ENCODE peak calls at places on chromosomes 16 and 17, in six cellular contexts. One of them, this sample, is unnamed.

GRCh38 chr17:16484445-16485169 is 7.4 kb downstream of the LRRC75A start:
- DNase-seq in keratinocyte: no peak
- DNase-seq in heart right ventricle: no peak
- DNase-seq in thoracic aorta: no peak
- DNase-seq in A549: no peak
- DNase-seq in aorta: peak; percentile 43
- DNase-seq in this sample: no peak

GRCh38 chr16:71350821-71351557 is 7.5 kb upstream of the CALB2 start:
- DNase-seq in keratinocyte: no peak
- DNase-seq in heart right ventricle: no peak
- DNase-seq in thoracic aorta: no peak
- DNase-seq in aorta: no peak
- DNase-seq in A549: no peak
- DNase-seq in this sample: no peak

GRCh38 chr17:48577330-48577945 is 712 bp downstream of the HOXB4 start:
- DNase-seq in aorta: no peak
- DNase-seq in keratinocyte: no peak
- DNase-seq in A549: no peak
- DNase-seq in thoracic aorta: no peak
- DNase-seq in heart right ventricle: no peak
- DNase-seq in this sample: no peak

GRCh38 chr16:17439580-17439979 is 31.2 kb downstream of the XYLT1 start:
- DNase-seq in heart right ventricle: no peak
- DNase-seq in keratinocyte: no peak
- DNase-seq in aorta: no peak
- DNase-seq in thoracic aorta: no peak
- DNase-seq in A549: no peak
- DNase-seq in this sample: no peak

GRCh38 chr17:83178533-83179201 is 99.3 kb downstream of the METRNL start:
- DNase-seq in thoracic aorta: no peak
- DNase-seq in keratinocyte: no peak
- DNase-seq in heart right ventricle: no peak
- DNase-seq in aorta: no peak
- DNase-seq in A549: no peak
- DNase-seq in this sample: no peak

GRCh38 chr17:3885271-3885670 is 7.6 kb downstream of the CAMKK1 start:
- DNase-seq in heart right ventricle: no peak
- DNase-seq in aorta: no peak
- DNase-seq in A549: no peak
- DNase-seq in keratinocyte: no peak
- DNase-seq in thoracic aorta: no peak
- DNase-seq in this sample: no peak

GRCh38 chr17:62696726-62697490 is 69.4 kb downstream of the MRC2 start:
- DNase-seq in aorta: peak; percentile 74
- DNase-seq in keratinocyte: no peak
- DNase-seq in A549: no peak
- DNase-seq in heart right ventricle: no peak
- DNase-seq in thoracic aorta: no peak
- DNase-seq in this sample: no peak

GRCh38 chr16:67252806-67253497 is 4.2 kb downstream of the SLC9A5 start:
- DNase-seq in A549: no peak
- DNase-seq in heart right ventricle: no peak
- DNase-seq in keratinocyte: no peak
- DNase-seq in thoracic aorta: no peak
- DNase-seq in aorta: no peak
- DNase-seq in this sample: peak; percentile 11

GRCh38 chr17:55053855-55054254 is 85.3 kb downstream of the STXBP4 start:
- DNase-seq in heart right ventricle: no peak
- DNase-seq in A549: no peak
- DNase-seq in thoracic aorta: no peak
- DNase-seq in keratinocyte: no peak
- DNase-seq in aorta: no peak
- DNase-seq in this sample: no peak

GRCh38 chr17:45273551-45273957 is 11.7 kb upstream of the SPATA32 start:
- DNase-seq in A549: no peak
- DNase-seq in thoracic aorta: no peak
- DNase-seq in aorta: no peak
- DNase-seq in heart right ventricle: no peak
- DNase-seq in keratinocyte: no peak
- DNase-seq in this sample: no peak

GRCh38 chr16:15765880-15766279 is 90.9 kb downstream of the MYH11 start:
- DNase-seq in thoracic aorta: no peak
- DNase-seq in keratinocyte: no peak
- DNase-seq in aorta: no peak
- DNase-seq in heart right ventricle: peak; percentile 52
- DNase-seq in A549: peak; percentile 69
- DNase-seq in this sample: peak; percentile 34

GRCh38 chr16:85353839-85354622 is 241.8 kb upstream of the CIBAR2 start:
- DNase-seq in aorta: no peak
- DNase-seq in heart right ventricle: no peak
- DNase-seq in keratinocyte: no peak
- DNase-seq in thoracic aorta: no peak
- DNase-seq in A549: no peak
- DNase-seq in this sample: no peak

GRCh38 chr17:36715951-36716350 is 114.6 kb downstream of the MRM1 start:
- DNase-seq in thoracic aorta: no peak
- DNase-seq in keratinocyte: no peak
- DNase-seq in heart right ventricle: no peak
- DNase-seq in A549: no peak
- DNase-seq in aorta: no peak
- DNase-seq in this sample: no peak

GRCh38 chr17:28252436-28252835 is 66.6 kb upstream of the TMEM97 start:
- DNase-seq in A549: no peak
- DNase-seq in thoracic aorta: no peak
- DNase-seq in heart right ventricle: no peak
- DNase-seq in aorta: no peak
- DNase-seq in keratinocyte: peak; percentile 40
- DNase-seq in this sample: no peak

GRCh38 chr17:41919165-41919817 is 540 bp upstream of the ACLY start:
- DNase-seq in keratinocyte: peak; percentile 60
- DNase-seq in aorta: no peak
- DNase-seq in thoracic aorta: no peak
- DNase-seq in A549: peak; percentile 86
- DNase-seq in heart right ventricle: no peak
- DNase-seq in this sample: no peak

GRCh38 chr17:1532836-1533602 is 16.6 kb upstream of the INPP5K start:
- DNase-seq in aorta: no peak
- DNase-seq in thoracic aorta: no peak
- DNase-seq in heart right ventricle: no peak
- DNase-seq in A549: no peak
- DNase-seq in keratinocyte: no peak
- DNase-seq in this sample: no peak

GRCh38 chr17:80836658-80836965 is 155.0 kb upstream of the CHMP6 start:
- DNase-seq in thoracic aorta: no peak
- DNase-seq in A549: no peak
- DNase-seq in heart right ventricle: no peak
- DNase-seq in keratinocyte: no peak
- DNase-seq in aorta: no peak
- DNase-seq in this sample: peak; percentile 61

GRCh38 chr17:82962163-82962720 is 117.2 kb upstream of the METRNL start:
- DNase-seq in heart right ventricle: no peak
- DNase-seq in keratinocyte: no peak
- DNase-seq in aorta: no peak
- DNase-seq in A549: no peak
- DNase-seq in thoracic aorta: no peak
- DNase-seq in this sample: no peak

GRCh38 chr16:49788936-49789335 is 67.0 kb downstream of the ZNF423 start:
- DNase-seq in A549: no peak
- DNase-seq in thoracic aorta: no peak
- DNase-seq in keratinocyte: no peak
- DNase-seq in heart right ventricle: no peak
- DNase-seq in aorta: no peak
- DNase-seq in this sample: no peak

GRCh38 chr17:12180644-12181261 is 160.1 kb downstream of the MAP2K4 start:
- DNase-seq in aorta: no peak
- DNase-seq in A549: peak; percentile 27
- DNase-seq in thoracic aorta: no peak
- DNase-seq in heart right ventricle: peak; percentile 36
- DNase-seq in keratinocyte: peak; percentile 4
- DNase-seq in this sample: no peak

GRCh38 chr17:70563301-70563820 is 394.0 kb downstream of the KCNJ2 start:
- DNase-seq in heart right ventricle: peak; percentile 33
- DNase-seq in thoracic aorta: no peak
- DNase-seq in keratinocyte: no peak
- DNase-seq in aorta: no peak
- DNase-seq in A549: no peak
- DNase-seq in this sample: peak; percentile 69

GRCh38 chr16:17914168-17914567 is 422.4 kb downstream of the NPIPA8 start:
- DNase-seq in keratinocyte: no peak
- DNase-seq in aorta: no peak
- DNase-seq in A549: no peak
- DNase-seq in thoracic aorta: no peak
- DNase-seq in heart right ventricle: no peak
- DNase-seq in this sample: no peak

GRCh38 chr17:17071531-17072360 is 29.5 kb downstream of the MPRIP start:
- DNase-seq in aorta: peak; percentile 32
- DNase-seq in heart right ventricle: no peak
- DNase-seq in keratinocyte: no peak
- DNase-seq in thoracic aorta: no peak
- DNase-seq in A549: no peak
- DNase-seq in this sample: no peak

GRCh38 chr17:44918006-44918405 is 2.7 kb upstream of the GFAP start:
- DNase-seq in aorta: peak; percentile 31
- DNase-seq in keratinocyte: peak; percentile 41
- DNase-seq in A549: no peak
- DNase-seq in heart right ventricle: no peak
- DNase-seq in thoracic aorta: no peak
- DNase-seq in this sample: no peak

GRCh38 chr17:27471321-27472269 is 15.3 kb downstream of the KSR1 start:
- DNase-seq in thoracic aorta: no peak
- DNase-seq in keratinocyte: peak; percentile 69
- DNase-seq in A549: no peak
- DNase-seq in heart right ventricle: no peak
- DNase-seq in aorta: no peak
- DNase-seq in this sample: no peak

DNA sequence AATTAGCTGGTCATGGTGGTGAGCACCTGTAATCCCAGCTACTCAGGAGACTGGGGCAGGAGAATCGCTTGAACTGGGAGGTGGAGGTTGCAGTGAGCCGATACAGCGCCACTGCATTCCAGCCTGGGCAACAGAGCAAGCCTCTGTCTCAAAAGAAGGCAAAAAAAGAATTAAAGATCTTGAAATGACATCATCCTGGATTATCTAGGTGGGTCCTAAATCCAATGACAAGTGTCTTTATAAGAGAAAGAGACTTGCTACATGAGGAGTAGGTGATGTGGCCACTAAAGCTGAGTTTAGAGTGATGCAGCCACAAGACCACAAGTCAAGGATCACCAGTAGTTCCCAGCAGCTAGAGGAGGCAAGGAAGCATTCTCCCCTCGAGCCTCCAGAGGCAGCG is 15.8 kb downstream of the CIITA start:
- DNase-seq in A549: no peak
- DNase-seq in aorta: no peak
- DNase-seq in heart right ventricle: no peak
- DNase-seq in thoracic aorta: no peak
- DNase-seq in keratinocyte: no peak
- DNase-seq in this sample: no peak
- H3K4me1 ChIP-seq in A549: no peaks in the 10 kb centered on the region
- H3K4me1 ChIP-seq in aorta: no peaks in the 10 kb centered on the region
- H3K4me1 ChIP-seq in heart right ventricle: peaks cover 13% of the 10 kb centered on the region
- H3K4me1 ChIP-seq in thoracic aorta: no peaks in the 10 kb centered on the region
- H3K4me1 ChIP-seq in keratinocyte: no peaks in the 10 kb centered on the region
- H3K4me1 ChIP-seq in this sample: peaks cover 3% of the 10 kb centered on the region

GRCh38 chr17:57889892-57890856 is 40.3 kb upstream of the MRPS23 start:
- DNase-seq in thoracic aorta: peak; percentile 86
- DNase-seq in A549: peak; percentile 83
- DNase-seq in aorta: peak; percentile 94
- DNase-seq in keratinocyte: no peak
- DNase-seq in heart right ventricle: peak; percentile 87
- DNase-seq in this sample: peak; percentile 86
- H3K4me1 ChIP-seq in thoracic aorta: peaks cover 73% of the 10 kb centered on the region
- H3K4me1 ChIP-seq in A549: peaks cover 70% of the 10 kb centered on the region
- H3K4me1 ChIP-seq in aorta: peaks cover 9% of the 10 kb centered on the region
- H3K4me1 ChIP-seq in keratinocyte: peaks cover 33% of the 10 kb centered on the region
- H3K4me1 ChIP-seq in heart right ventricle: peaks cover 71% of the 10 kb centered on the region
- H3K4me1 ChIP-seq in this sample: peaks cover 67% of the 10 kb centered on the region

GRCh38 chr16:20868890-20869289 is 31.3 kb downstream of the DCUN1D3 start:
- DNase-seq in thoracic aorta: peak; percentile 24
- DNase-seq in A549: no peak
- DNase-seq in aorta: peak; percentile 90
- DNase-seq in keratinocyte: no peak
- DNase-seq in heart right ventricle: peak; percentile 86
- DNase-seq in this sample: peak; percentile 94

GRCh38 chr16:20866161-20866772 is 33.9 kb downstream of the DCUN1D3 start:
- DNase-seq in heart right ventricle: peak; percentile 29
- DNase-seq in aorta: peak; percentile 76
- DNase-seq in A549: peak; percentile 76
- DNase-seq in thoracic aorta: peak; percentile 66
- DNase-seq in keratinocyte: peak; percentile 69
- DNase-seq in this sample: peak; percentile 62

GRCh38 chr16:20866792-20867191 is 33.4 kb downstream of the DCUN1D3 start:
- DNase-seq in aorta: no peak
- DNase-seq in thoracic aorta: no peak
- DNase-seq in A549: no peak
- DNase-seq in heart right ventricle: no peak
- DNase-seq in keratinocyte: no peak
- DNase-seq in this sample: no peak

GRCh38 chr16:20865420-20866126 is 34.6 kb downstream of the DCUN1D3 start:
- DNase-seq in A549: no peak
- DNase-seq in aorta: no peak
- DNase-seq in thoracic aorta: no peak
- DNase-seq in heart right ventricle: no peak
- DNase-seq in keratinocyte: peak; percentile 71
- DNase-seq in this sample: no peak

DNA sequence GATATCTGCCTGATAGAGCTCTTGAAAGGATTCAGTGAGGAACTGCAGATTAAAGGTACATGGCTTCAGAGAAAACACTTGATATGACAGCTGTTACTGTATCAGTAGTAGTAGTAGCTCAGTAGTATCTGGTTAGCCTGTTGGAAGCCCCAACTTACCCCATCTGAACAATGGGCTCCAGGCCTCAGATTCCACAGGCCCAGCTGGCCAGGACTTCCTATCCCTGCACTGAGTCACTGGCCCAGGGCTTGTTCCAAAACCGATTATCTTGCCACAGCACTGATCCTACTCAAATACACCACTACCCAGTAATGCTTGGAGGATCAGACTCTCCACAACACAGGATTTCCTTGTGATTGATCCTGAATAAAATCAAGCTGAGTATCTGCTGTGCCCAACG is 32.6 kb downstream of the DCUN1D3 start:
- DNase-seq in aorta: no peak
- DNase-seq in A549: no peak
- DNase-seq in thoracic aorta: no peak
- DNase-seq in keratinocyte: no peak
- DNase-seq in heart right ventricle: no peak
- DNase-seq in this sample: no peak
- H3K4me1 ChIP-seq in aorta: peaks cover 36% of the 10 kb centered on the region
- H3K4me1 ChIP-seq in A549: peaks cover 58% of the 10 kb centered on the region
- H3K4me1 ChIP-seq in thoracic aorta: peaks cover 92% of the 10 kb centered on the region
- H3K4me1 ChIP-seq in keratinocyte: peaks cover 60% of the 10 kb centered on the region
- H3K4me1 ChIP-seq in heart right ventricle: peaks cover 74% of the 10 kb centered on the region
- H3K4me1 ChIP-seq in this sample: peaks cover 65% of the 10 kb centered on the region

DNA sequence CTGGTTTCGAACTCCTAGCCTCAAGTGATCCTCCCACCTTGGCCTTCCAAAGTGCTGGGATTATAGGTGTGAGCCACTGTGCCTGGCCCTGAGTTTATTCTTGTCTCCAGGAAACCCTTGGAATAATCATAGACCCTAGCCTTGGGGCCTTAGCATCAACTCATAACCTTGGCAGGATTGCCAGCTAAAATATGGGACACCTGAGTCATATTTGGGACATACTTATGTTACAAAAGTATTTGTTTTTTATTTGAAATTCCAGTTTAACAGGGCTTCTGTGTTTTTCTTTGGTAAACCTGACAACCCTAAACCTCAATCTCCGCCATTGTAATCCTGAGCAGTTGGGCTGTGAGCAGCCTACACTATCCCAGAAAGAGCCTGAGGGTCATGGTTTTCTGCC is 28.6 kb upstream of the TNS4 start:
- DNase-seq in A549: no peak
- DNase-seq in aorta: no peak
- DNase-seq in heart right ventricle: no peak
- DNase-seq in thoracic aorta: no peak
- DNase-seq in keratinocyte: no peak
- DNase-seq in this sample: no peak
- H3K4me1 ChIP-seq in A549: peaks cover 50% of the 10 kb centered on the region
- H3K4me1 ChIP-seq in aorta: no peaks in the 10 kb centered on the region
- H3K4me1 ChIP-seq in heart right ventricle: peaks cover 39% of the 10 kb centered on the region
- H3K4me1 ChIP-seq in thoracic aorta: peaks cover 4% of the 10 kb centered on the region
- H3K4me1 ChIP-seq in keratinocyte: peaks cover 54% of the 10 kb centered on the region
- H3K4me1 ChIP-seq in this sample: peaks cover 32% of the 10 kb centered on the region

This sample was measured in heart left ventricle.